ENCODE peak calls at places on chromosomes 4 and X, in four cellular contexts. Z is left ventricle myocardium inferior, I is HCT116, R is psoas muscle. M is an unnamed sample.

GRCh38 chrX:95509474-95509873 is 1175.2 kb upstream of the DIAPH2 start:
- DNase-seq in Z (no peak), I (no peak), R (no peak), M (no peak)

GRCh38 chr4:187550256-187550950 is 445.2 kb upstream of the ZFP42 start:
- DNase-seq in R (no peak), Z (no peak), I (peak), M (no peak)

GRCh38 chr4:153933851-153934688 is 145.2 kb upstream of the SFRP2 start:
- DNase-seq in I (no peak), Z (no peak), R (peak), M (no peak)

GRCh38 chrX:41045960-41046567 is 39.2 kb upstream of the USP9X start:
- DNase-seq in Z (no peak), R (no peak), I (no peak), M (no peak)

GRCh38 chrX:56764975-56765791 is 36.1 kb downstream of the NBDY start:
- DNase-seq in I (no peak), Z (no peak), R (no peak), M (peak)

GRCh38 chr4:82798168-82799005 is at the start of gene SCD5:
- DNase-seq in Z (peak), I (peak), R (peak), M (peak)

GRCh38 chrX:20026278-20026677 is 35.4 kb upstream of the BCLAF3 start:
- DNase-seq in R (no peak), Z (no peak), I (no peak), M (no peak)

GRCh38 chrX:19912-20571 is 261.1 kb upstream of the PLCXD1 start:
- DNase-seq in R (no peak), I (no peak), Z (no peak), M (no peak)

GRCh38 chrX:93874554-93874953 is 200.5 kb downstream of the FAM133A start:
- DNase-seq in R (no peak), I (no peak), Z (no peak), M (no peak)

GRCh38 chr4:153061971-153062370 is 125.8 kb downstream of the FHDC1 start:
- DNase-seq in Z (no peak), R (no peak), I (no peak), M (no peak)

GRCh38 chrX:139920306-139920705 is 12.5 kb downstream of the ATP11C start:
- DNase-seq in R (no peak), Z (no peak), I (no peak), M (no peak)

GRCh38 chr4:55036405-55036804 is 89.0 kb downstream of the KDR start:
- DNase-seq in Z (no peak), R (no peak), I (no peak), M (no peak)

GRCh38 chr4:4182835-4183568 is 43.7 kb downstream of the OTOP1 start:
- DNase-seq in I (peak), Z (no peak), R (no peak), M (peak)

GRCh38 chrX:121356139-121356849 is 308.9 kb downstream of the GLUD2 start:
- DNase-seq in R (no peak), I (no peak), Z (no peak), M (no peak)

DNA sequence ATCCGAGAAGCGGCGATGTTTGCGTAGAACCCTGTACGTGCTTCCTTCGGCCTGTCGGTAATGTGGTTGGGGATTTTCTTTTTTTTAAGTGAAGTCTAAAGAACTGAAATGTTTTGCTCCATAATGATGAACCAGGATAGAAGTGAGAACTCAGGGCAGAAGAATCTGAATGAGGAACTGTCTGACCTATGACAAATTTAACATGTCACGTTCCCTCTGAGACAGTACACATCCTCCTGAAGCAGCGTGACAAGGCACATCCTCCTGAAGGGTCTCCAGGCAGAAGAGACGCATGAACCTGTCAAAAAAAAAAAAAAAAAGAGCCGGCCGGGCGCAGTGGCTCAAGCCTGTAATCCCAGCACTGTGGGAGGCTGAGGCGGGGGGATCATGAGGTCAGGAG is 6.2 kb downstream of the CSF2RA start:
- DNase-seq in R (no peak), Z (no peak), I (no peak), M (no peak)
- H3K27ac ChIP-seq in R (no peak), Z (no peak), I (no peak), M (no peak)

DNA sequence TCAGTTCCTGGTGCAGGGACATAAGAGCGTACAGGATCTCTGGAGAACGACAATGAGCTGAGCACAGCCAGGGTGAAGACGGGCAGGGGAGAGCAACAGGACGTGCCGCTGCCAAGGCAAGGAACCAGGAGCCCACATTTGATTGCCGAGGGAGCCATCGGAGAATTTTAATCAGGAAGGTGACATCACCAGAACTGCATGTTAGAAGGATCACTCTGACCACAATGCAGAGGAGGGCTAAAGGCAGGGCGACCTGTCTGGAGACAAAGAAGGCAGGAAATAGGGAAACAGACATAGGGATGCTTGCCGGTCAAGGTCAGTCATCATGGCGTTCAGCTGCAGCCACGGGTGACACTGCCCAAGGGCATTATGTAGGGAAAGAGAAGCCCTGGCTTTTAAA is 81.4 kb downstream of the RBM47 start:
- DNase-seq in I (no peak), Z (no peak), R (no peak), M (no peak)
- H3K27ac ChIP-seq in I (no peak), Z (no peak), R (no peak), M (peak)

GRCh38 chrX:9534686-9535085 is 69.8 kb downstream of the TBL1X start:
- DNase-seq in I (no peak), Z (no peak), R (no peak), M (no peak)

GRCh38 chrX:9539611-9540387 is 74.9 kb downstream of the TBL1X start:
- DNase-seq in I (no peak), R (no peak), Z (no peak), M (no peak)

GRCh38 chrX:9538544-9539045 is 73.7 kb downstream of the TBL1X start:
- DNase-seq in Z (no peak), R (no peak), I (no peak), M (peak)

GRCh38 chrX:9535101-9535500 is 70.2 kb downstream of the TBL1X start:
- DNase-seq in R (no peak), I (no peak), Z (no peak), M (no peak)

GRCh38 chrX:9537781-9538180 is 72.9 kb downstream of the TBL1X start:
- DNase-seq in R (no peak), I (no peak), Z (no peak), M (no peak)
- H3K27ac ChIP-seq in R (no peak), I (no peak), Z (no peak), M (no peak)

DNA sequence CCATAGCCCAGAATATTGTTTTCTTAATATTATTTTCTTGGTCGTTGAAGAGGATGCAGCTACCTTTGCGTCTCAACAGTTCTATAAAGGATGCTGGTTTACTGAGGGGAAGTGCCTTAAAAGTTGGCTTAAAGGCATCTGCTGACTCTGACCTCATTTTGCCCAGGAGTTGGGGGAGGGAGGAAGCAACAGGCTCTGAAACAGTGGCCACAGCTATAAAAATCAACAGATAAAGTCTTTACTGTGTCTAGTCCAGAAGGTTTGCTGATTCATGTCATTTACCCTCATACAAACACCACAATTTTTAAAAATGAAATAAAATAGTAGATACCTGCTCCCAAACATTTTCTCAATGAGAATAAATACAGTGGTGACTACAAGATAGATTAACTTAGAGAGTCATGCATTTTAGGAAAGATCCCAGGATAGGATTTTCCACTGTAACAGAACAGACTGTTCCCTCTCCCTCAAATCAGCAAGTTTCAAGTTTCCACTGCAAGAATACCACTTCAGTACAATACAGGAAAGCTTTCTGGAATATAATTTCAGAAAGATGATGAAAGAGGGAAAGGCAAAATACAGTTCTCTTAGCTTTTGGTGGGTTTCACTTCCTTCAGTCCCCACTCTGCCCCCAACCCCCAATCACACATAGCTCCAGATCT is 1.9 kb downstream of the PHKA1 start:
- DNase-seq in R (no peak), I (no peak), Z (no peak), M (no peak)
- H3K27ac ChIP-seq in R (peak), I (no peak), Z (peak), M (no peak)

GRCh38 chr4:38979081-38979480 is 53.1 kb downstream of the TMEM156 start:
- DNase-seq in I (no peak), Z (no peak), R (no peak), M (no peak)

GRCh38 chr4:38983756-38984647 is 48.2 kb downstream of the TMEM156 start:
- DNase-seq in Z (no peak), I (no peak), R (no peak), M (no peak)

GRCh38 chr4:38982356-38983095 is 49.7 kb downstream of the TMEM156 start:
- DNase-seq in I (no peak), R (no peak), Z (no peak), M (no peak)

GRCh38 chr4:38979511-38980230 is 52.5 kb downstream of the TMEM156 start:
- DNase-seq in I (no peak), R (no peak), Z (no peak), M (no peak)

GRCh38 chr4:38980903-38981676 is 51.1 kb downstream of the TMEM156 start:
- DNase-seq in R (no peak), Z (no peak), I (no peak), M (no peak)
- H3K27ac ChIP-seq in R (no peak), Z (no peak), I (no peak), M (no peak)